ENCODE peak calls at places on chromosome 7, in seven cellular contexts. B, Q, Y, D, M, L and O are unnamed samples. For H3K9me3, the result is how much of the 10 kb centered on the place peaks cover.

GRCh38 chr7:116271161-116271979 is 61.0 kb downstream of the TES start:
- DNase-seq in B (no peak), Y (no peak), L (no peak), D (no peak), Q (no peak), M (no peak), O (no peak)

GRCh38 chr7:8325067-8325466 is 63.1 kb upstream of the ICA1 start:
- DNase-seq in M (no peak), D (no peak), B (no peak), L (no peak), Y (no peak), Q (no peak), O (no peak)

GRCh38 chr7:44147026-44147881 is 6.1 kb upstream of the MYL7 start:
- DNase-seq in D (peak), L (no peak), Y (no peak), M (no peak), Q (no peak), B (no peak), O (no peak)

GRCh38 chr7:81111358-81111757 is 192.5 kb upstream of the SEMA3C start:
- DNase-seq in B (no peak), D (no peak), L (peak), Y (no peak), M (no peak), Q (no peak), O (no peak)

GRCh38 chr7:27165655-27166474 is 528 bp upstream of the HOXA9 start:
- DNase-seq in L (no peak), Y (no peak), Q (peak), B (peak), M (no peak), D (no peak), O (no peak)

GRCh38 chr7:12731214-12731656 is 43.8 kb downstream of the ARL4A start:
- DNase-seq in Y (no peak), M (no peak), B (no peak), L (peak), Q (no peak), D (peak), O (no peak)

GRCh38 chr7:21086688-21087087 is 300.0 kb upstream of the SP8 start:
- DNase-seq in Y (no peak), D (no peak), B (no peak), Q (no peak), L (no peak), M (no peak), O (no peak)

GRCh38 chr7:155412416-155413253 is 45.3 kb upstream of the EN2 start:
- DNase-seq in Y (peak), L (peak), Q (no peak), M (no peak), D (peak), B (peak), O (no peak)

GRCh38 chr7:149468208-149468607 is 7.3 kb upstream of the ZNF777 start:
- DNase-seq in B (no peak), Y (no peak), D (no peak), M (no peak), Q (no peak), L (no peak), O (no peak)

GRCh38 chr7:24587853-24588252 is 14.6 kb downstream of the PALS2 start:
- DNase-seq in B (no peak), Y (peak), L (no peak), D (peak), M (no peak), Q (no peak), O (no peak)

GRCh38 chr7:142323706-142324105 is 65.8 kb upstream of the PRSS58 start:
- DNase-seq in Q (no peak), Y (peak), L (peak), D (peak), M (no peak), B (no peak), O (no peak)

GRCh38 chr7:36802459-36802858 is 78.2 kb upstream of the AOAH start:
- DNase-seq in M (peak), L (no peak), Y (no peak), D (no peak), B (no peak), Q (no peak), O (no peak)

GRCh38 chr7:72622532-72622931 is 205.5 kb downstream of the TYW1B start:
- DNase-seq in Q (no peak), M (no peak), B (no peak), L (no peak), D (no peak), Y (no peak), O (no peak)

DNA sequence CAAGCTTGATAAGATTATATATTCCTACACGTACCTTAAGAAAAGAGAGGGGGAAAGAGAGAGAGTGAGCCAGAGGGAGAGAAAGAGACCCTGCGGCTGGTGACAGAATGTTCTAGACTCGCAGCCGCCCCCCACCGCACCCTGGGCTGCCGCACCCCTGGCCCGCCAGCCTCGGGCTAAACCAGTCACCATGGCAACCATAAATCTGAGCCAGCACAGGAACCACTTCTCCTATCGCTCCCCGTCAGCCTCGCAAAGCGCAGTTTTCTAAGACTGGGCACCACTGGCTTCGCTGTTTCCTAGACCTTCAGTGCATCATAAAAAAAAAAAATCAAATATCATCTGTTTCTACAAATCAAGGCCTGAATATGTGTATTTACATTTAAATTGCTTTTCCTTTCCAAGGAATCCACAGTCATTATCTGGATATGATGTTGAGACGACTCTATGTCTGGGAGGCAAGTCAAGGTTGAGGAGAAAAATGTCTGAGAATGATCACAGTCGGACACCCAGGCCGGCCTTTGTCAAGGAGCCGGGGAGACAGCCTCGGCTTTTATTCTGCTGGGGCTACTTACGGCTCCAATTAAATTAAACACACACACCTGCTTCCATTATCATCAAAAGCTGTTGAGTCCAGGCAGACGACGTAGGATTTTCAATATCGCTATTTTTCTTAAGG is 99.9 kb downstream of the PTPRN2 start:
- DNase-seq in L (no peak), B (no peak), M (no peak), D (no peak), Y (no peak), Q (no peak), O (no peak)
- H3K9me3 ChIP-seq in L (under half), B (under half), M (under half), D (under half), Y (under half), Q (under half), O (under half)

GRCh38 chr7:144437370-144438191 is 34.1 kb upstream of the NOBOX start:
- DNase-seq in D (peak), Y (peak), M (no peak), B (no peak), L (peak), Q (peak), O (peak)
- H3K9me3 ChIP-seq in D (under half), Y (under half), M (under half), B (under half), L (under half), Q (under half), O (under half)

GRCh38 chr7:14666913-14667312 is 235.6 kb downstream of the DGKB start:
- DNase-seq in B (no peak), Q (no peak), Y (no peak), M (no peak), L (no peak), D (no peak), O (no peak)

GRCh38 chr7:14666304-14666703 is 236.2 kb downstream of the DGKB start:
- DNase-seq in Q (no peak), Y (no peak), M (no peak), B (no peak), D (no peak), L (no peak), O (no peak)
- H3K9me3 ChIP-seq in Q (under half), Y (under half), M (under half), B (under half), D (under half), L (under half), O (under half)

GRCh38 chr7:55827577-55827976 is 35.0 kb downstream of the SEPTIN14 start:
- DNase-seq in B (no peak), M (no peak), Y (no peak), L (no peak), D (no peak), Q (no peak), O (no peak)
- H3K9me3 ChIP-seq in B (under half), M (under half), Y (under half), L (under half), D (under half), Q (under half), O (under half)

GRCh38 chr7:45622058-45622457 is 47.9 kb downstream of the ADCY1 start:
- DNase-seq in Y (no peak), B (no peak), M (no peak), L (no peak), D (no peak), Q (no peak), O (no peak)

GRCh38 chr7:45623157-45623556 is 49.0 kb downstream of the ADCY1 start:
- DNase-seq in L (no peak), Y (no peak), B (no peak), D (no peak), Q (no peak), M (no peak), O (no peak)

DNA sequence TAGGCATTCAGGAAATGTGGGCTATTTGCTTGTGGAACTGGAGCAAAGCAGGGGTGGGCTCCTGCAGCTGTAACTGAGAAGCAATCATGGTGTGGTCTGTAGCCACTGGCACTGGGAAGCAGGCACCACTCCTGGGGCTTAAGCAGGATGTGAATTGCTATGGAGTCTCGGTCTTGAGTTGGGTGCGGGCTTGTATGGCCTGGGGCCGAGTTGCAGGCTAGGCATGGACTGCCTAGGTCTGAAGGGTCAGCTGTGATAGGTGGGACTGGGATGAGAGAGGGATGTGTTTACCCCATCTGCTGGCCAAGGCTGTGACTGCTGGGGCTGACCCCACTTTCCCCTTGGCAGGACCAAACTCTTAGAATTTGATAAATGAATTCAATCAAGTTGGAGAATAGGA is 43.0 kb downstream of the ADCY1 start:
- DNase-seq in D (peak), Y (no peak), Q (no peak), L (no peak), M (no peak), B (no peak), O (no peak)
- H3K9me3 ChIP-seq in D (under half), Y (under half), Q (under half), L (under half), M (half or more), B (under half), O (under half)

GRCh38 chr7:56578612-56579011 is 462.4 kb upstream of the NUPR2 start:
- DNase-seq in B (no peak), Q (no peak), D (no peak), L (no peak), M (no peak), Y (no peak), O (no peak)
- H3K9me3 ChIP-seq in B (under half), Q (under half), D (under half), L (under half), M (under half), Y (under half), O (under half)

DNA sequence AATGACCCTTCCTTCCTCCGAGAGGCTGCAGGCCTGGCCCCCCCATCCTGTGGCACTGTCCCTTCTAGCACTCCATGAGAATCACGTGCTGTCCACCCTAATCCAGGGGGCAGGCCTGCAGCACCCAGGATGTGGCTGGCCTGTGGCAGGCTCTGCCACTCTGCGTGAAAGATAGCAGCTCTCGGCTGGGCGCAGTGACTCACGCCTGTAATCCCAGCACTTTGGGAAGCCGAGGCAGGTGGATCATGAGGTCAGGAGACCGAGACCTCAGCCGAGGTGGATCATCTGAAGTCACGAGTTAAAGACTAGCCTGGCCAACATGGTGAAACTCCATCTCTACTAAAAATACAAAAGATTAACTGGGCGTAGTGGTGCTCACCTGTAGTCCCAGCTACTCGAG is 18.9 kb upstream of the LFNG start:
- DNase-seq in B (no peak), Q (no peak), Y (no peak), D (no peak), L (no peak), M (no peak), O (no peak)
- H3K9me3 ChIP-seq in B (under half), Q (under half), Y (under half), D (under half), L (under half), M (under half), O (under half)